ENCODE peak calls at places on chromosomes 1 and 21, in four cellular contexts. O is K562, X is A549, N is HepG2. F is an unnamed sample.

GRCh38 chr1:66503841-66504470 is 30.0 kb upstream of the SGIP1 start:
- DNase-seq in O (peak), X (peak), N (peak), F (peak)

GRCh38 chr1:60639287-60639686 is 443.1 kb upstream of the NFIA start:
- DNase-seq in O (no peak), X (no peak), N (no peak), F (no peak)

GRCh38 chr1:246435421-246436041 is 71.5 kb downstream of the SMYD3 start:
- DNase-seq in O (no peak), X (no peak), N (no peak), F (no peak)

GRCh38 chr1:200488375-200489165 is 78.7 kb upstream of the ZNF281 start:
- DNase-seq in O (peak), X (peak), N (peak), F (peak)

GRCh38 chr1:244219802-244220201 is 168.7 kb downstream of the ZBTB18 start:
- DNase-seq in O (no peak), X (no peak), N (no peak), F (no peak)

GRCh38 chr1:155975375-155976061 is 2.8 kb downstream of the ARHGEF2 start:
- DNase-seq in O (no peak), X (no peak), N (no peak), F (no peak)

GRCh38 chr1:235601087-235601486 is 48.5 kb downstream of the GNG4 start:
- DNase-seq in O (peak), X (peak), N (no peak), F (peak)

GRCh38 chr1:234778215-234779159 is 168.5 kb upstream of the IRF2BP2 start:
- DNase-seq in O (no peak), X (no peak), N (no peak), F (no peak)

GRCh38 chr1:158654570-158654969 is 31.9 kb downstream of the SPTA1 start:
- DNase-seq in O (peak), X (no peak), N (no peak), F (no peak)

GRCh38 chr1:3066826-3067225 is 2.2 kb upstream of the PRDM16 start:
- DNase-seq in O (no peak), X (no peak), N (no peak), F (no peak)

GRCh38 chr1:111030590-111030989 is 66.9 kb upstream of the LRIF1 start:
- DNase-seq in O (peak), X (peak), N (peak), F (peak)

GRCh38 chr1:20533635-20534034 is 18.7 kb upstream of the FAM43B start:
- DNase-seq in O (no peak), X (no peak), N (no peak), F (no peak)

GRCh38 chr1:25703671-25704637 is 87.4 kb downstream of the MAN1C1 start:
- DNase-seq in O (no peak), X (no peak), N (no peak), F (no peak)

GRCh38 chr1:23344111-23344986 is at the start of gene HNRNPR:
- DNase-seq in O (peak), X (peak), N (peak), F (peak)
- TF ChIP-seq CTCF in O (no peak), X (no peak), N (peak), F (no peak)

GRCh38 chr21:34545079-34545884 is 33.3 kb upstream of the KCNE1 start:
- DNase-seq in O (peak), X (peak), N (peak), F (no peak)

GRCh38 chr21:34543017-34543416 is 31.0 kb upstream of the KCNE1 start:
- DNase-seq in O (no peak), X (no peak), N (no peak), F (no peak)

GRCh38 chr21:34546556-34546955 is 34.5 kb upstream of the KCNE1 start:
- DNase-seq in O (no peak), X (no peak), N (no peak), F (no peak)

GRCh38 chr21:34548782-34549376 is 36.9 kb upstream of the KCNE1 start:
- DNase-seq in O (peak), X (no peak), N (no peak), F (no peak)

GRCh38 chr21:34544032-34544496 is 32.1 kb upstream of the KCNE1 start:
- DNase-seq in O (peak), X (peak), N (peak), F (peak)
- TF ChIP-seq ESRRA in O (no peak), X (no peak), N (no peak), F (no peak)

GRCh38 chr1:15526021-15526489 is 593 bp upstream of the DNAJC16 start:
- DNase-seq in O (no peak), X (no peak), N (no peak), F (no peak)
- TF ChIP-seq USF2 in O (no peak), X (no peak), N (no peak), F (no peak)

DNA sequence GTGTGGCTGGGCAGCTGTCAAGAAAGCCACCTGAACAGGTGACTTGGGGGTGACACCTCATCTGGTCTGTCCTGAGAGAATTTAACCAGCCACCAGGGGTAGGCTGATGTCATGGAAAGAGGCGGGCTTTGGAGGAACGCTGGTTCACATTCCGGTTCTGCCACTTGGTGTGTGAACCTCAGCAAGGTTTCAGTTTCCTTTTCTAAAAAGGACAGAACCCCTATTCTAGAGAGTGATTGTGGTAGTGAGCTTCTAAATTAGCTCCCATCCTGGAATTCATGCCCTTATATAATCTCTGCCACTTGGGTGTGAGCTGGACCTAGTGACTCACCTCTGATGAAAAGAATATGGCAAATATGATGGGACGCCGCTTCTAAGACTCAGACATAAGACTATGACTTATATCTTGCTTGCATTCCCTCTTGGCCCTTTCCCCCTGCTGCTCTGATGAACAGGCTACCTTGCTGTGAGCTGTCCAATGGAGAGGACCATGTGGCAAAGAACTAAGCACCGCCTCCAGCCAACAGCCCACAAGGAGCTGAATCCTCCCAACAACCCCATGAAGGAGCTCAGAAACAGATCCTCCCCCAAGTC is 332.1 kb downstream of the RRAGC start:
- DNase-seq in O (peak), X (no peak), N (no peak), F (peak)
- TF ChIP-seq CTCF in O (peak), X (no peak), N (no peak), F (no peak)

DNA sequence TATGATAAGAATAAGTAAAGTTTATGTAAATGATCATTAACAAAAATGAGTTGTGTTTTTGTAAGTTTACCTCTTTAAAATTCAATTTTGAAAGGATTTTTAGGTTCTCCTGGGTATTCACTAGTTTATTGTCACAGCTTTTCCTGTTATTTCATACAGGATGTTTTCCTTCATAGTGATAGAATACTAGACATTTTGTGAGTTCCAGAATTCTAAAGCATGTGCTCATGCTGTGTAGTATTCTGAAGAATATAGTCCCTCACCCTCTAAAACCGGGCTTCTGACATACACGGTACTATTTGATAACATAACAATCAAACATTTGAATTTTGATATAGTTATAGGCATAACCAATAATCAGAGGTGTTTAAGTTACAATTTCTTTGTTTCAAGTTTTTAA is 10.7 kb downstream of the LRRC8C start:
- DNase-seq in O (no peak), X (no peak), N (no peak), F (no peak)
- TF ChIP-seq ESRRA in O (no peak), X (no peak), N (no peak), F (no peak)

DNA sequence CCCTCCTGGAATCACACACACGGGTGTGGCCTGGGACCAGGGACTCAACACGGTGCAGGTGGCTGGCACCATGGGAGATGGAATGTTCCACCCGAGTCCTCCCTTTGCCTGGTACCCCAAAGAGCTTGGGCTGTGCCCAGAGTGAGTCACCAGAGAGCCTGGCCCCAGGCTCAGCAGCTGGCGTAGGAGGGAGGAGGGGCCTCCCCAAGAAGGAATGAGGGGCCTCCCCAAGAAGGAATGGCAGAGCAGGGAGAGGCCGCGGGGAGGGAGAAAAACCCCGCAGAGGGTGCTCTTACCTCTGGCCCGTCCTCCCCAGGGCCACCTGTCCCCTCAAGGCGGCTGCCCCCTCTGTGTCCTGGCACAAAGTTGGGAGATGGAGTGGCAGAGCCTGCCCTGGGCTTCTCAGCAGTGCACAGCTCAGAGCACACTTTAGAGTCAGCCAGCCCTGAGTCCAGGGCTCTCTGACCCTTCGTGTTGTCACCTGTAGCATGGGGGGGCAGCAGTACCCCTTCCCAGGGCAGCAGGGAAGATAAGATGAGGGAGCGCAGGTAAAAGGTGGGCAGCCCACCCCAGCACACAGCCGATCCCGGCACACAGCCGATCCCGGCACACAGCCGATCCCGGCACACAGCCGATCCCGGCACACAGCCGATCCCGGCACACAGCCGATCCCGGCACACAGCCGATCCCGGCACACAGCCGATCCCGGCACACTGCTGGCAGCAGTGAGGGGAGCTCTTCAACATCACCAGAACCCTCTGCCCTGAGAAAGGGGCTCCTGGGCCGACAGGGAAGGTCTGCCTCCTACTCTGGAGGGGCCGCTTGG is 20.2 kb upstream of the KCNAB2 start:
- DNase-seq in O (no peak), X (no peak), N (no peak), F (no peak)
- TF ChIP-seq USF2 in O (no peak), X (no peak), N (no peak), F (no peak)

GRCh38 chr1:239997515-239998311 is 94.0 kb upstream of the FMN2 start:
- DNase-seq in O (no peak), X (peak), N (no peak), F (peak)
- TF ChIP-seq CTCF in O (no peak), X (peak), N (no peak), F (no peak)

GRCh38 chr1:51242546-51242945 is 6.5 kb downstream of the RNF11 start:
- DNase-seq in O (no peak), X (no peak), N (no peak), F (no peak)
- TF ChIP-seq ESRRA in O (no peak), X (no peak), N (no peak), F (no peak)

GRCh38 chr1:22879445-22879844 is 93.2 kb downstream of the LACTBL1 start:
- DNase-seq in O (no peak), X (no peak), N (no peak), F (no peak)

GRCh38 chr1:22880174-22880601 is 92.5 kb downstream of the LACTBL1 start:
- DNase-seq in O (no peak), X (no peak), N (no peak), F (no peak)

GRCh38 chr1:22884806-22885559 is 87.7 kb downstream of the LACTBL1 start:
- DNase-seq in O (no peak), X (no peak), N (no peak), F (no peak)

GRCh38 chr1:22886211-22886610 is 86.5 kb downstream of the LACTBL1 start:
- DNase-seq in O (no peak), X (no peak), N (no peak), F (no peak)

DNA sequence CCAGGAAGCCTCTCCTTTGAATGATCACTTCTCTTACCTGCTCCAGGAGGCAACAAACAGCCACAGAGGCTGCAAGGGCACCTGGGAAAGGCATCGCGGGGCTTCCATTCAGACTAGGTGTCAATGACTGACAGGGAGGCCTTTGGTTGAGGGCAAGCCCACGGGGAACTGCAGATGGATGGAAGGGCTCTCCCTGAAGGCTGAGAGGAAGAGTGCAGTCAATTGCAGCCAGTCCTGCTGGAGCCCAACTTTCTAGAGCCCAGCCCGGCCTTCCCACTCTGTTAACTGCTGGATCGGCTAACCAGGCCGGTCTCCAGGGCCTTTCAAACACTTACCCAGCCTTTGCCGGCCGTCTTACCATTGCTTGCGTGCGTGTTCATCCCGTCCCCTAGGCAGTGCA is 89.3 kb downstream of the LACTBL1 start:
- DNase-seq in O (no peak), X (no peak), N (no peak), F (no peak)
- TF ChIP-seq USF2 in O (no peak), X (no peak), N (no peak), F (no peak)

GRCh38 chr1:149942207-149942606 is 5.5 kb upstream of the MTMR11 start:
- DNase-seq in O (peak), X (peak), N (peak), F (peak)
- TF ChIP-seq CTCF in O (peak), X (no peak), N (peak), F (no peak)